ENCODE peak calls at places on chromosome 3, in ten cellular contexts. W is fibroblast of lung, U is BJ, C is A549, K is hepatocyte, X is GM23338, O is upper lobe of left lung, L is GM12865, F is choroid plexus epithelial cell, Z is dorsolateral prefrontal cortex. M is an unnamed sample.

GRCh38 chr3:4819761-4820160 is 159.5 kb upstream of the BHLHE40 start:
- DNase-seq in W (no peak), U (no peak), C (no peak), K (no peak), X (no peak), O (no peak), L (no peak), F (no peak), Z (no peak), M (no peak)

GRCh38 chr3:126613481-126614187 is 41.3 kb downstream of the TXNRD3 start:
- DNase-seq in W (no peak), U (no peak), C (no peak), K (no peak), X (no peak), O (no peak), L (no peak), F (no peak), Z (no peak), M (peak; percentile 38)

GRCh38 chr3:14837188-14837587 is 18.4 kb downstream of the FGD5 start:
- DNase-seq in W (no peak), U (no peak), C (no peak), K (no peak), X (no peak), O (no peak), L (no peak), F (no peak), Z (no peak), M (no peak)

GRCh38 chr3:14391033-14391432 is 11.4 kb upstream of the SLC6A6 start:
- DNase-seq in W (peak; percentile 78), U (peak; percentile 74), C (no peak), K (peak; percentile 63), X (no peak), O (peak; percentile 62), L (no peak), F (peak; percentile 81), Z (no peak), M (peak; percentile 88)

GRCh38 chr3:182608876-182609275 is 184.4 kb upstream of the ATP11B start:
- DNase-seq in W (no peak), U (no peak), C (no peak), K (no peak), X (no peak), O (no peak), L (no peak), F (no peak), Z (no peak), M (no peak)

GRCh38 chr3:97778152-97778551 is 13.6 kb downstream of the ARL6 start:
- DNase-seq in W (no peak), U (no peak), C (no peak), K (no peak), X (no peak), O (no peak), L (no peak), F (peak; percentile 5), Z (no peak), M (no peak)

GRCh38 chr3:129487183-129487867 is 41.1 kb upstream of the RHO start:
- DNase-seq in W (peak; percentile 18), U (no peak), C (no peak), K (no peak), X (no peak), O (no peak), L (no peak), F (no peak), Z (no peak), M (no peak)

GRCh38 chr3:135491478-135491877 is 474.1 kb upstream of the PPP2R3A start:
- DNase-seq in W (no peak), U (no peak), C (no peak), K (no peak), X (no peak), O (no peak), L (no peak), F (peak; percentile 2), Z (no peak), M (no peak)

DNA sequence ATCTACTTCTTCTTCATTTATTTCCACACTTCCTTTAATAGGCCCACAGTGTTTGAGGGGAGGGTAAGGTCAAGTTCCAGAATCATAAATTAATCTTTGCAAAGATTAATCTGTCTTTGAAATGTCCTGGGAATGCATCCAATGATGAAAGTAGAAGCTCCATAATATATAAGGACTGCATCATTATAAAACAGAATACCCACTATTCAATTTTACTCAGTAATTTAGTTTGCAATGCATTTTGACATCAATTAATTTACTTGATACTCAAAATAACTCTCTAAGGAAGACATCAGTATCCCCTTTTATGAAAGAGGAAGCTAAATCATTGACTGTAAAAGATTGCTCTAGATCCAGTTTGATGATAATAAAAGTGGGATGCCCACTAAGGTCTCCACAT is 777.2 kb downstream of the GRM7 start:
- DNase-seq in W (peak; percentile 25), U (no peak), C (no peak), K (no peak), X (no peak), O (no peak), L (no peak), F (no peak), Z (no peak), M (no peak)
- H3K4me3 ChIP-seq in W (no peak overlapping the region), U (no peak overlapping the region), C (no peak overlapping the region), K (no peak overlapping the region), X (no peak overlapping the region), O (no peak overlapping the region), L (no peak overlapping the region), F (no peak overlapping the region), Z (no peak overlapping the region), M (no peak overlapping the region)

GRCh38 chr3:40242638-40243037 is 66.9 kb upstream of the EIF1B start:
- DNase-seq in W (no peak), U (no peak), C (no peak), K (no peak), X (no peak), O (no peak), L (no peak), F (no peak), Z (no peak), M (no peak)

GRCh38 chr3:40237159-40237558 is 72.3 kb upstream of the EIF1B start:
- DNase-seq in W (no peak), U (no peak), C (no peak), K (no peak), X (no peak), O (no peak), L (no peak), F (no peak), Z (no peak), M (no peak)

GRCh38 chr3:40243056-40243455 is 66.5 kb upstream of the EIF1B start:
- DNase-seq in W (no peak), U (no peak), C (no peak), K (no peak), X (no peak), O (no peak), L (no peak), F (no peak), Z (no peak), M (no peak)

GRCh38 chr3:40240921-40241320 is 68.6 kb upstream of the EIF1B start:
- DNase-seq in W (no peak), U (no peak), C (no peak), K (no peak), X (peak; percentile 44), O (no peak), L (peak; percentile 12), F (no peak), Z (no peak), M (no peak)

GRCh38 chr3:40237892-40238571 is 71.5 kb upstream of the EIF1B start:
- DNase-seq in W (peak; percentile 2), U (no peak), C (peak; percentile 8), K (peak; percentile 26), X (peak; percentile 73), O (no peak), L (no peak), F (peak; percentile 59), Z (peak; percentile 12), M (peak; percentile 30)
- TF ChIP-seq CTCF in W (no peak), U (peak; percentile 29), C (no peak), K (peak; percentile 12), X (peak; percentile 48), O (no peak), L (no peak), F (peak; percentile 63), Z (no peak), M (peak; percentile 37)

DNA sequence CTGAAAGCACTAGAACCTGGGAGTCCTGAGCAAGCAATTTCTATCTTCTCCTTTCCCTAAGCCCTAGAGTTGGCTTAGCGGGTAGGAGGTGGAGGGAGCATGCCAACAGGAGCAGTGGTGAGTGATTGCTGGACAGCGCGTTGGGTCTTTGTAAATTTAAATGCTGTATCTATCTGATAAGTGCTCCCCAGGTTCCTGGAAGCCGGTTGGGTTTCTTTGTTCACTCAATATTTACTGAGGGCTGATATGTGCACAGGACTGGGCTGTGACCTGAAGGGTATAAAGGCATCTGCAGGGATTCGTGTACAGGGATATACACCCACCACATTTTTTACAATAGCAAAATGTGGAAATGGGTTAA is 2.2 kb downstream of the PDIA5 start:
- DNase-seq in W (no peak), U (no peak), C (no peak), K (no peak), X (no peak), O (no peak), L (no peak), F (no peak), Z (no peak), M (no peak)
- H3K4me3 ChIP-seq in W (peak overlapping the region; percentile 90), U (no peak overlapping the region), C (peak overlapping the region; percentile 98), K (peak overlapping the region; percentile 89), X (peak overlapping the region; percentile 95), O (no peak overlapping the region), L (no peak overlapping the region), F (no peak overlapping the region), Z (no peak overlapping the region), M (peak overlapping the region; percentile 97)

DNA sequence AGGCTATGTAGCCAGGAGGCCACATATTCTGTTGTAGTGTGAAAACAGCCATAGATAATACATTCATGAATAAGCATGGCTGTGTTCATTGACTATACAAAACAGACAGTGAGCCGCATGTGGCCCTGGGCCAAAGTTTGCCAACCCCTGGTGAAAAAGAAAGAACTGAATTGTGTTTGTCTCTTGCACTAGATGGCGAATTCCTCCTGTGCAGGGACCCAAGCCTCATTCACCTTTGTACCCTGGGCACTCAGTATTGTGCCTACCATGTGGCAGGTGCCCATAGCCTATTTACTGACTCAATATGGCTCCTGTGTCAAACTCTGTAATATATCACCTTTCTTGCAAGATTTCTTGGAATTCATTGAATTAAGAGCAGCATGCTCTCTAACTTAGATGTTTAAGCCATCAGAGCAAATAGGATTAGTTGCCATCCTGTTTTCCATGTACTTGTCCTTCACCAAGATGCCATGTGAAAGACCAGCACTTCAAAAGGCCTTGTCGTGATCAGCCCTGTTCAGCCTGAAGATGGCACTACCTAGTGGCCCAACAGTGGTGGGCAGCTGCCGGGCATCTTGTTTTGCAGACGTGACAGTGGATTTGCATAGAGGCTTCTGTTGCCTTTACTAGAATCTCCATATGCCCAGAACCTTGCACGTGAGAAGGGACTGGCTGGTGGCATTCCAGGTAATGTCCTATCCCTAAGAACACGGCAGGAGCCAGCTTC is 50.9 kb upstream of the CMTM7 start:
- DNase-seq in W (no peak), U (no peak), C (no peak), K (no peak), X (no peak), O (no peak), L (peak; percentile 17), F (no peak), Z (no peak), M (no peak)
- TF ChIP-seq CTCF in W (no peak), U (peak; percentile 12), C (no peak), K (no peak), X (no peak), O (no peak), L (no peak), F (peak; percentile 20), Z (no peak), M (no peak)